ENCODE peak calls at places on chromosomes 2 and 18, in four cellular contexts. Q, G, O and Z are unnamed samples. For H3K36me3, the result is how much of the 10 kb centered on the place peaks cover.

GRCh38 chr2:195356026-195356425 is 301.0 kb upstream of the SLC39A10 start:
- DNase-seq in Q (no peak), G (no peak), O (no peak), Z (no peak)

GRCh38 chr2:111221701-111222100 is 101.0 kb downstream of the BCL2L11 start:
- DNase-seq in Q (no peak), G (no peak), O (no peak), Z (no peak)

GRCh38 chr2:73918856-73919255 is 7.8 kb upstream of the DGUOK start:
- DNase-seq in Q (no peak), G (no peak), O (no peak), Z (no peak)

GRCh38 chr2:186059096-186059495 is 320.5 kb downstream of the FSIP2 start:
- DNase-seq in Q (no peak), G (no peak), O (peak), Z (no peak)

GRCh38 chr2:54706622-54707021 is 16.8 kb upstream of the EML6 start:
- DNase-seq in Q (no peak), G (no peak), O (no peak), Z (no peak)

GRCh38 chr2:241061275-241061674 is 40.8 kb downstream of the MTERF4 start:
- DNase-seq in Q (no peak), G (no peak), O (no peak), Z (no peak)

GRCh38 chr2:174005801-174006419 is 40.7 kb upstream of the SP3 start:
- DNase-seq in Q (no peak), G (no peak), O (no peak), Z (no peak)

GRCh38 chr2:214731008-214731407 is 78.5 kb downstream of the BARD1 start:
- DNase-seq in Q (no peak), G (no peak), O (no peak), Z (no peak)

GRCh38 chr2:239778042-239778811 is 246.9 kb downstream of the NDUFA10 start:
- DNase-seq in Q (no peak), G (peak), O (no peak), Z (no peak)

GRCh38 chr2:227256605-227257004 is 68.4 kb upstream of the MFF start:
- DNase-seq in Q (no peak), G (no peak), O (no peak), Z (no peak)

GRCh38 chr2:188378551-188378950 is 86.9 kb downstream of the GULP1 start:
- DNase-seq in Q (no peak), G (no peak), O (no peak), Z (no peak)

GRCh38 chr2:149826471-149827125 is 239.0 kb upstream of the MMADHC start:
- DNase-seq in Q (no peak), G (no peak), O (no peak), Z (no peak)

GRCh38 chr18:13623348-13623747 is 103.0 kb downstream of the FAM210A start:
- DNase-seq in Q (no peak), G (no peak), O (no peak), Z (no peak)

GRCh38 chr18:37668971-37669747 is 103.6 kb upstream of the CELF4 start:
- DNase-seq in Q (no peak), G (no peak), O (no peak), Z (no peak)

GRCh38 chr2:23249348-23249747 is 135.6 kb upstream of the KLHL29 start:
- DNase-seq in Q (no peak), G (peak), O (no peak), Z (no peak)

GRCh38 chr2:50135841-50136240 is 896.1 kb downstream of the NRXN1 start:
- DNase-seq in Q (no peak), G (no peak), O (no peak), Z (no peak)

GRCh38 chr2:197873293-197873701 is 68.9 kb downstream of the PLCL1 start:
- DNase-seq in Q (no peak), G (no peak), O (no peak), Z (no peak)

GRCh38 chr2:221570321-221571107 is 1.6 kb downstream of the EPHA4 start:
- DNase-seq in Q (no peak), G (no peak), O (peak), Z (no peak)
- H3K4me3 ChIP-seq in Q (no peak), G (peak), O (peak), Z (peak)

DNA sequence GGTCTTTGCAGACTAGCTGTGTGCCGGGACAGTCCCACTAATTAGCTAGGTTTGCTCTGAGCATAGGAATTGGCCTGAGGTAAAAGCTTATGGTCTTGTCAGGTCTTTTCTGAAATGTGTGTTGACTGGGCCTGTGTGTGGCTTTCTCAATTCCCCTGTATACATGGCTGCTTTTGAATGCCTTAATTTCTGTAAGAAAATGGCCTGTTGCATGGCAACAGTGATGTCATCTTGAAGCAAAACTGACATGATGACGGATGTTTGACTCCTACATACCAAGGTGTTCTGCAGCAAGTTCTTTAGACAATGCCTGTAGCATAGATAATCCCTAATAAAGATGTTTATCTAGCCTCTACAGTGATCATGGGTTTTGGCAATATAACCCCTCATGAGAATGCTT is 198.5 kb downstream of the OTX1 start:
- DNase-seq in Q (no peak), G (no peak), O (no peak), Z (no peak)
- H3K27ac ChIP-seq in Q (no peak), G (no peak), O (no peak), Z (no peak)

GRCh38 chr2:237720444-237720843 is 78.1 kb upstream of the RBM44 start:
- DNase-seq in Q (no peak), G (no peak), O (no peak), Z (no peak)
- H3K36me3 ChIP-seq in Q (under half), G (under half), O (under half), Z (under half)

GRCh38 chr2:113172721-113173562 is 829 bp upstream of the PSD4 start:
- DNase-seq in Q (no peak), G (no peak), O (no peak), Z (no peak)
- H3K4me3 ChIP-seq in Q (no peak), G (no peak), O (no peak), Z (peak)

DNA sequence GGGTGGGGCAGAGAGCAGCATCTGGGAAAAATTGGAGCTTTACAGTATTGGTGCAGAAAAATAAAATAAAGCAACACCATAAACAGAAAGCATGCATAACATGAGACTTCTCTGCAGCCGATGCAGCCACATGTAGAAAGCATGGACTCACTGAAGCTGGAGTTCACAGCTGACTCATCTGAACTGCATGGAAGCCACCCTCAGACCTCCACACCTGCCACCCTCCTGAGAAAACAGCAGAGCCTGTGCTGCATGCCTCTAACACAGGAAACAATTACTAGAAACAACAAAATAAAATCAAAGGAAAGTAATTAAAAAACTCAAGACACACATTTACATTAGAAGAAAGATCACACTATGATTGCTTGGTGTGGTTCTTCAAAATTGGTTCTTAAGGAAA is 169.4 kb upstream of the ALKAL2 start:
- DNase-seq in Q (no peak), G (no peak), O (no peak), Z (no peak)
- H3K27ac ChIP-seq in Q (no peak), G (no peak), O (no peak), Z (no peak)

GRCh38 chr2:61244694-61245093 is 82.7 kb downstream of the C2orf74 start:
- DNase-seq in Q (no peak), G (no peak), O (no peak), Z (no peak)

GRCh38 chr2:61235716-61236115 is 73.7 kb downstream of the C2orf74 start:
- DNase-seq in Q (no peak), G (no peak), O (no peak), Z (no peak)

GRCh38 chr2:61238221-61238620 is 76.2 kb downstream of the C2orf74 start:
- DNase-seq in Q (no peak), G (no peak), O (no peak), Z (no peak)

GRCh38 chr2:61241266-61241665 is 79.3 kb downstream of the C2orf74 start:
- DNase-seq in Q (no peak), G (no peak), O (no peak), Z (no peak)
- H3K36me3 ChIP-seq in Q (under half), G (under half), O (under half), Z (under half)

GRCh38 chr2:236159778-236160170 is 8.4 kb downstream of the GBX2 start:
- DNase-seq in Q (no peak), G (no peak), O (no peak), Z (no peak)

GRCh38 chr2:236161531-236161930 is 6.7 kb downstream of the GBX2 start:
- DNase-seq in Q (no peak), G (no peak), O (no peak), Z (no peak)

GRCh38 chr2:236161082-236161462 is 7.1 kb downstream of the GBX2 start:
- DNase-seq in Q (no peak), G (no peak), O (no peak), Z (no peak)

GRCh38 chr2:236158969-236159777 is 9.0 kb downstream of the GBX2 start:
- DNase-seq in Q (no peak), G (no peak), O (no peak), Z (no peak)

GRCh38 chr2:236160366-236161081 is 7.7 kb downstream of the GBX2 start:
- DNase-seq in Q (no peak), G (no peak), O (no peak), Z (no peak)
- H3K4me3 ChIP-seq in Q (no peak), G (no peak), O (no peak), Z (no peak)

GRCh38 chr2:101310591-101311389 is 2.3 kb upstream of the RNF149 start:
- DNase-seq in Q (no peak), G (no peak), O (no peak), Z (no peak)
- H3K27ac ChIP-seq in Q (no peak), G (peak), O (no peak), Z (peak)